ENCODE peak calls at places on chromosome 19, in five cellular contexts. One of them, this sample, is unnamed.

GRCh38 chr19:46984077-46985010 is 35.3 kb upstream of the NPAS1 start:
- DNase-seq in OCI-LY7: no peak
- DNase-seq in cardiac fibroblast: peak
- DNase-seq in fibroblast of pulmonary artery: peak
- DNase-seq in foreskin fibroblast: peak
- DNase-seq in this sample: peak

GRCh38 chr19:41192574-41193419 is at the start of gene CYP2S1:
- DNase-seq in foreskin fibroblast: peak
- DNase-seq in OCI-LY7: no peak
- DNase-seq in fibroblast of pulmonary artery: no peak
- DNase-seq in cardiac fibroblast: no peak
- DNase-seq in this sample: peak

GRCh38 chr19:6087074-6087506 is 23.2 kb downstream of the RFX2 start:
- DNase-seq in foreskin fibroblast: no peak
- DNase-seq in OCI-LY7: peak
- DNase-seq in cardiac fibroblast: no peak
- DNase-seq in fibroblast of pulmonary artery: no peak
- DNase-seq in this sample: no peak

GRCh38 chr19:46697142-46697960 is 19.6 kb downstream of the PRKD2 start:
- DNase-seq in cardiac fibroblast: peak
- DNase-seq in fibroblast of pulmonary artery: peak
- DNase-seq in foreskin fibroblast: peak
- DNase-seq in OCI-LY7: peak
- DNase-seq in this sample: peak

GRCh38 chr19:23071087-23071511 is 45.7 kb upstream of the ZNF730 start:
- DNase-seq in fibroblast of pulmonary artery: peak
- DNase-seq in OCI-LY7: no peak
- DNase-seq in cardiac fibroblast: peak
- DNase-seq in foreskin fibroblast: peak
- DNase-seq in this sample: peak

GRCh38 chr19:51124216-51124615 is 490 bp upstream of the SIGLEC9 start:
- DNase-seq in cardiac fibroblast: no peak
- DNase-seq in fibroblast of pulmonary artery: no peak
- DNase-seq in foreskin fibroblast: no peak
- DNase-seq in OCI-LY7: no peak
- DNase-seq in this sample: no peak

GRCh38 chr19:49473868-49474544 is at the start of gene FLT3LG:
- DNase-seq in OCI-LY7: peak
- DNase-seq in fibroblast of pulmonary artery: peak
- DNase-seq in foreskin fibroblast: peak
- DNase-seq in cardiac fibroblast: peak
- DNase-seq in this sample: peak

GRCh38 chr19:16366433-16367268 is 42.0 kb downstream of the KLF2 start:
- DNase-seq in fibroblast of pulmonary artery: no peak
- DNase-seq in foreskin fibroblast: peak
- DNase-seq in OCI-LY7: peak
- DNase-seq in cardiac fibroblast: no peak
- DNase-seq in this sample: no peak

GRCh38 chr19:35211545-35212230 is 16.9 kb downstream of the FAM187B start:
- DNase-seq in fibroblast of pulmonary artery: no peak
- DNase-seq in foreskin fibroblast: no peak
- DNase-seq in cardiac fibroblast: no peak
- DNase-seq in OCI-LY7: peak
- DNase-seq in this sample: no peak

GRCh38 chr19:38004505-38005223 is 97.7 kb downstream of the SIPA1L3 start:
- DNase-seq in foreskin fibroblast: peak
- DNase-seq in fibroblast of pulmonary artery: peak
- DNase-seq in cardiac fibroblast: peak
- DNase-seq in OCI-LY7: peak
- DNase-seq in this sample: peak

GRCh38 chr19:3263866-3264265 is 39.4 kb downstream of the CELF5 start:
- DNase-seq in cardiac fibroblast: no peak
- DNase-seq in foreskin fibroblast: no peak
- DNase-seq in OCI-LY7: no peak
- DNase-seq in fibroblast of pulmonary artery: no peak
- DNase-seq in this sample: no peak

GRCh38 chr19:2308114-2308556 is at the start of gene LINGO3:
- DNase-seq in fibroblast of pulmonary artery: no peak
- DNase-seq in foreskin fibroblast: peak
- DNase-seq in cardiac fibroblast: no peak
- DNase-seq in OCI-LY7: no peak
- DNase-seq in this sample: peak

GRCh38 chr19:15120135-15121026 is 13.2 kb downstream of the SYDE1 start:
- DNase-seq in cardiac fibroblast: no peak
- DNase-seq in fibroblast of pulmonary artery: no peak
- DNase-seq in OCI-LY7: no peak
- DNase-seq in foreskin fibroblast: no peak
- DNase-seq in this sample: no peak

GRCh38 chr19:33191501-33191900 is 2.6 kb upstream of the LRP3 start:
- DNase-seq in foreskin fibroblast: no peak
- DNase-seq in OCI-LY7: no peak
- DNase-seq in fibroblast of pulmonary artery: no peak
- DNase-seq in cardiac fibroblast: no peak
- DNase-seq in this sample: no peak

GRCh38 chr19:43784251-43784980 is 3.6 kb upstream of the KCNN4 start:
- DNase-seq in OCI-LY7: peak
- DNase-seq in cardiac fibroblast: peak
- DNase-seq in fibroblast of pulmonary artery: peak
- DNase-seq in foreskin fibroblast: peak
- DNase-seq in this sample: peak

GRCh38 chr19:16112778-16113177 is 1.1 kb downstream of the RAB8A start:
- DNase-seq in cardiac fibroblast: no peak
- DNase-seq in OCI-LY7: peak
- DNase-seq in fibroblast of pulmonary artery: no peak
- DNase-seq in foreskin fibroblast: no peak
- DNase-seq in this sample: no peak

GRCh38 chr19:31913103-31913710 is 432.2 kb upstream of the ZNF507 start:
- DNase-seq in fibroblast of pulmonary artery: no peak
- DNase-seq in OCI-LY7: no peak
- DNase-seq in foreskin fibroblast: no peak
- DNase-seq in cardiac fibroblast: no peak
- DNase-seq in this sample: no peak

GRCh38 chr19:33444993-33445751 is 71.7 kb downstream of the CEBPG start:
- DNase-seq in fibroblast of pulmonary artery: no peak
- DNase-seq in foreskin fibroblast: no peak
- DNase-seq in cardiac fibroblast: no peak
- DNase-seq in OCI-LY7: no peak
- DNase-seq in this sample: no peak

GRCh38 chr19:32676895-32677359 is 1.3 kb downstream of the RGS9BP start:
- DNase-seq in OCI-LY7: no peak
- DNase-seq in cardiac fibroblast: no peak
- DNase-seq in foreskin fibroblast: no peak
- DNase-seq in fibroblast of pulmonary artery: no peak
- DNase-seq in this sample: no peak

GRCh38 chr19:12937243-12938053 is 961 bp upstream of the CALR start:
- DNase-seq in cardiac fibroblast: no peak
- DNase-seq in foreskin fibroblast: no peak
- DNase-seq in OCI-LY7: peak
- DNase-seq in fibroblast of pulmonary artery: no peak
- DNase-seq in this sample: no peak

GRCh38 chr19:18291590-18292459 is 10.4 kb upstream of the JUND start:
- DNase-seq in fibroblast of pulmonary artery: peak
- DNase-seq in cardiac fibroblast: peak
- DNase-seq in OCI-LY7: peak
- DNase-seq in foreskin fibroblast: peak
- DNase-seq in this sample: peak

GRCh38 chr19:16259385-16260159 is 61.9 kb downstream of the AP1M1 start:
- DNase-seq in cardiac fibroblast: no peak
- DNase-seq in fibroblast of pulmonary artery: no peak
- DNase-seq in OCI-LY7: peak
- DNase-seq in foreskin fibroblast: no peak
- DNase-seq in this sample: no peak

DNA sequence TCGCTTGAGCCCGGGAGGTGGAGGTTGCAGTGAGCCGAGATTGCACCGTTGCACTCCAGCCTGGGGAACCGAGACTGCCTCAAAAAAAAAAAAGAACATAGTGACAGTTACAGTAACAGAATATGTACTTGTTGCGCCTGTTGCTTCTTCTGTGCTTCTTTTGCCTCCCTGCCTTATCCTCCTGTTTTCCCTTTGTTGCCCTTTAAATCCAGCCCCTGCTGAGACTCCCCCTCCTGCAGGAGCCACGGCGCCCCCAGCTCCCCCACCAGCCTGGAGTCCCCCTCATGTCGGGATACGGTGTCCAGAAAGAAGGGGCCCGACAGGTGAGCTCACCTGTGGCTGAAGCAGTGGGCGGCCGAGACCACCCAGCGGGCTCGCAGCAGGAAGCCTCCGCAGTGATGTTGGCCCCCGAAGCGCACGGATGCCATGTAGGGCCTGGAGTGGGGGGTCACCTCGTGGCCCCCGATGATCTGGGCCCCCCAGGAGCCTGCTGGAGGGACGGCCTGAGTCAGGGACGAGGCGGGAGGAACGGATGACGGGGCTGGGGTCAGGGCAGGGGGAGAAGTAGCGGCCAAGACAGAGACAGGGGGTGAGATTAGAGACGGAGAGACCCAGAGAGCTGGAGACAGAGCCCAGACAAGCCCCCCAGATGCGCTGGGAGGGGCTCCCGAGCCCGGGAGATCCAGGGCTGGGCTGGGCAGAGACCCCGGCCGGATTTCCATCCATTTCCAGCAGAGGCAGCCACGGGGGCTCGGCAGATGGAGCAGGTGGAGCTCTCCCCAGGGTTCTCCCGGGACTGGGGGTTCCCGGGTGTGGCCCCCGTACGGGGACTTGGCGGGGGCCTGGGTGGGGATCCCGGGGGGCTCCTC is 537 bp downstream of the PRSS57 start:
- DNase-seq in foreskin fibroblast: no peak
- DNase-seq in cardiac fibroblast: no peak
- DNase-seq in fibroblast of pulmonary artery: no peak
- DNase-seq in OCI-LY7: no peak
- DNase-seq in this sample: no peak
- H3K4me3 ChIP-seq in foreskin fibroblast: no peak
- H3K4me3 ChIP-seq in cardiac fibroblast: no peak
- H3K4me3 ChIP-seq in fibroblast of pulmonary artery: no peak
- H3K4me3 ChIP-seq in OCI-LY7: no peak
- H3K4me3 ChIP-seq in this sample: no peak

GRCh38 chr19:55386515-55386947 is 799 bp downstream of the RPL28 start:
- DNase-seq in fibroblast of pulmonary artery: no peak
- DNase-seq in OCI-LY7: no peak
- DNase-seq in foreskin fibroblast: peak
- DNase-seq in cardiac fibroblast: no peak
- DNase-seq in this sample: peak

GRCh38 chr19:55389386-55390317 is 3.9 kb downstream of the RPL28 start:
- DNase-seq in cardiac fibroblast: no peak
- DNase-seq in OCI-LY7: no peak
- DNase-seq in fibroblast of pulmonary artery: no peak
- DNase-seq in foreskin fibroblast: no peak
- DNase-seq in this sample: no peak

GRCh38 chr19:55385749-55386514 is at the start of gene RPL28:
- DNase-seq in fibroblast of pulmonary artery: peak
- DNase-seq in cardiac fibroblast: peak
- DNase-seq in OCI-LY7: peak
- DNase-seq in foreskin fibroblast: peak
- DNase-seq in this sample: peak

GRCh38 chr19:55390461-55390880 is 4.7 kb downstream of the RPL28 start:
- DNase-seq in foreskin fibroblast: peak
- DNase-seq in cardiac fibroblast: no peak
- DNase-seq in OCI-LY7: no peak
- DNase-seq in fibroblast of pulmonary artery: no peak
- DNase-seq in this sample: no peak

GRCh38 chr19:55387736-55388497 is 2.2 kb downstream of the RPL28 start:
- DNase-seq in foreskin fibroblast: no peak
- DNase-seq in cardiac fibroblast: no peak
- DNase-seq in fibroblast of pulmonary artery: no peak
- DNase-seq in OCI-LY7: no peak
- DNase-seq in this sample: no peak
- H3K4me3 ChIP-seq in foreskin fibroblast: peak
- H3K4me3 ChIP-seq in cardiac fibroblast: peak
- H3K4me3 ChIP-seq in fibroblast of pulmonary artery: peak
- H3K4me3 ChIP-seq in OCI-LY7: peak
- H3K4me3 ChIP-seq in this sample: peak

DNA sequence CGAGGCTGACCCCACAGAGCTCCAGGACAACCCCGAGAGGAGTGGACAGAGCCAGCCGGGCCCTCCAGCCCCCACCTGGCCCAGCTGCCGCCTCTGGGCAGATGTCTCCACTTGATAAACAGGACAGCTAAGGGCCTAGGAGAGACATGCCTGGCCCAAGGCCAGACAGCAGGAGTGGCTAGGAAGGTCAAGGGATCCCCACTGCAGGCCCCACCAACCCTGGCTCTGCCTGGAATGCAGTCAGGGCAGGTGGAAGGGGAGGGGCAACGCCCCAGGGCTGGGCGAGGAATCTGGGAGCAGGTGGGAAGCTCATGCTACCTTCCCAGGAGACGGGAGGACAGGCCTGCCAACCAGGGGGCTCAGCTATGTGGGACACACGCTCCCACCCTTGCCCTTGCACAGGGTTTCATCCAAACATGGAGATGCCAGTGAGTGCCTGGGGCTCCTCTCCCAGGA is 25.2 kb downstream of the SH3GL1 start:
- DNase-seq in OCI-LY7: no peak
- DNase-seq in foreskin fibroblast: peak
- DNase-seq in fibroblast of pulmonary artery: no peak
- DNase-seq in cardiac fibroblast: no peak
- DNase-seq in this sample: no peak
- H3K4me3 ChIP-seq in OCI-LY7: peak
- H3K4me3 ChIP-seq in foreskin fibroblast: no peak
- H3K4me3 ChIP-seq in fibroblast of pulmonary artery: no peak
- H3K4me3 ChIP-seq in cardiac fibroblast: no peak
- H3K4me3 ChIP-seq in this sample: peak

GRCh38 chr19:55369651-55370304 is 485 bp downstream of the IL11 start:
- DNase-seq in fibroblast of pulmonary artery: peak
- DNase-seq in OCI-LY7: no peak
- DNase-seq in foreskin fibroblast: peak
- DNase-seq in cardiac fibroblast: peak
- DNase-seq in this sample: peak
- H3K4me3 ChIP-seq in fibroblast of pulmonary artery: peak
- H3K4me3 ChIP-seq in OCI-LY7: no peak
- H3K4me3 ChIP-seq in foreskin fibroblast: peak
- H3K4me3 ChIP-seq in cardiac fibroblast: peak
- H3K4me3 ChIP-seq in this sample: peak

GRCh38 chr19:8342316-8342683 is 762 bp downstream of the KANK3 start:
- DNase-seq in cardiac fibroblast: no peak
- DNase-seq in OCI-LY7: no peak
- DNase-seq in foreskin fibroblast: no peak
- DNase-seq in fibroblast of pulmonary artery: no peak
- DNase-seq in this sample: no peak
- H3K4me3 ChIP-seq in cardiac fibroblast: no peak
- H3K4me3 ChIP-seq in OCI-LY7: no peak
- H3K4me3 ChIP-seq in foreskin fibroblast: no peak
- H3K4me3 ChIP-seq in fibroblast of pulmonary artery: peak
- H3K4me3 ChIP-seq in this sample: no peak

GRCh38 chr19:11260996-11261395 is 1.3 kb downstream of the DOCK6 start:
- DNase-seq in fibroblast of pulmonary artery: no peak
- DNase-seq in cardiac fibroblast: no peak
- DNase-seq in OCI-LY7: no peak
- DNase-seq in foreskin fibroblast: no peak
- DNase-seq in this sample: no peak
- H3K4me3 ChIP-seq in fibroblast of pulmonary artery: peak
- H3K4me3 ChIP-seq in cardiac fibroblast: no peak
- H3K4me3 ChIP-seq in OCI-LY7: no peak
- H3K4me3 ChIP-seq in foreskin fibroblast: peak
- H3K4me3 ChIP-seq in this sample: no peak